ENCODE peak calls at places on chromosomes 12 and 14, in ten cellular contexts. F is HL-60, O is stomach, J is breast epithelium, K is GM23338, D is endothelial cell of umbilical vein, H is HCT116, S is esophagus muscularis mucosa, N is prostate gland, Q is HepG2. P is an unnamed sample.

GRCh38 chr14:26402126-26402525 is 195.7 kb downstream of the NOVA1 start:
- DNase-seq in N (no peak), Q (no peak), H (no peak), D (no peak), K (no peak), S (no peak), O (no peak), F (no peak), J (no peak), P (no peak)

GRCh38 chr14:75299064-75299463 is 20.4 kb downstream of the FOS start:
- DNase-seq in S (no peak), O (no peak), N (no peak), J (peak), D (no peak), K (no peak), H (no peak), Q (no peak), F (peak), P (peak)

GRCh38 chr12:59079472-59079871 is 159.2 kb upstream of the LRIG3 start:
- DNase-seq in Q (no peak), N (no peak), H (no peak), D (peak), J (no peak), S (no peak), F (no peak), O (no peak), K (no peak), P (no peak)

GRCh38 chr14:64541261-64541970 is 875 bp downstream of the HSPA2 start:
- DNase-seq in O (no peak), Q (no peak), F (no peak), D (peak), N (no peak), K (peak), J (no peak), H (no peak), S (no peak), P (peak)

GRCh38 chr12:18261906-18262305 is 588 bp downstream of the PIK3C2G start:
- DNase-seq in Q (no peak), N (peak), H (no peak), J (no peak), O (no peak), F (no peak), S (no peak), K (peak), D (no peak), P (no peak)

GRCh38 chr14:21267431-21267845 is 1.8 kb downstream of the HNRNPC start:
- DNase-seq in N (no peak), S (no peak), F (no peak), J (no peak), Q (no peak), H (no peak), O (no peak), D (peak), K (no peak), P (no peak)

GRCh38 chr14:37598085-37598972 is 2.9 kb downstream of the TTC6 start:
- DNase-seq in Q (no peak), S (no peak), K (peak), J (no peak), D (no peak), F (no peak), O (peak), N (no peak), H (no peak), P (peak)

GRCh38 chr12:118164798-118165486 is 29.0 kb downstream of the PEBP1 start:
- DNase-seq in K (peak), S (no peak), F (peak), D (peak), H (peak), Q (peak), J (no peak), O (no peak), N (no peak), P (no peak)

GRCh38 chr12:95574799-95575452 is 23.6 kb upstream of the USP44 start:
- DNase-seq in Q (peak), J (no peak), F (no peak), H (peak), O (no peak), N (no peak), S (peak), D (peak), K (peak), P (no peak)

GRCh38 chr12:116977465-116978380 is 67.0 kb downstream of the FBXW8 start:
- DNase-seq in O (no peak), J (no peak), H (no peak), Q (no peak), S (no peak), D (no peak), F (no peak), K (no peak), N (no peak), P (no peak)

GRCh38 chr12:127998936-127999467 is 268.0 kb upstream of the TMEM132C start:
- DNase-seq in S (no peak), J (no peak), K (no peak), O (no peak), Q (no peak), H (no peak), N (no peak), F (no peak), D (no peak), P (no peak)

GRCh38 chr12:50936821-50937220 is 15.5 kb upstream of the HIGD1C start:
- DNase-seq in N (no peak), J (no peak), H (no peak), Q (no peak), F (no peak), D (no peak), K (no peak), S (no peak), O (no peak), P (no peak)

GRCh38 chr14:28001002-28001401 is 765.6 kb upstream of the FOXG1 start:
- DNase-seq in K (peak), H (no peak), F (no peak), S (no peak), Q (no peak), D (no peak), J (no peak), O (no peak), N (no peak), P (no peak)
- TF ChIP-seq CTCF in K (peak), H (no peak), F (no peak), S (no peak), Q (no peak), D (no peak), J (no peak), O (no peak), N (no peak), P (no peak)

GRCh38 chr12:8035440-8036010 is 3.0 kb downstream of the FOXJ2 start:
- DNase-seq in F (no peak), S (no peak), K (no peak), H (no peak), D (no peak), J (no peak), O (no peak), N (no peak), Q (no peak), P (no peak)

GRCh38 chr12:8036366-8036765 is 3.9 kb downstream of the FOXJ2 start:
- DNase-seq in H (no peak), O (peak), F (no peak), D (no peak), Q (no peak), J (no peak), N (no peak), K (no peak), S (no peak), P (no peak)

GRCh38 chr12:8032242-8033152 is at the start of gene FOXJ2:
- DNase-seq in H (no peak), D (peak), J (peak), F (peak), O (peak), K (peak), Q (peak), S (no peak), N (peak), P (peak)

GRCh38 chr12:8033153-8034044 is 883 bp downstream of the FOXJ2 start:
- DNase-seq in S (no peak), F (no peak), O (no peak), D (peak), J (peak), Q (no peak), N (peak), K (peak), H (no peak), P (peak)

GRCh38 chr12:8034802-8035201 is 2.3 kb downstream of the FOXJ2 start:
- DNase-seq in N (no peak), Q (no peak), F (no peak), J (no peak), S (no peak), O (no peak), D (peak), K (no peak), H (no peak), P (no peak)
- H3K4me3 ChIP-seq in N (no peak), Q (no peak), F (no peak), J (peak), S (peak), O (peak), D (no peak), K (peak), H (no peak), P (peak)

GRCh38 chr12:49108958-49109404 is 1.7 kb downstream of the LMBR1L start:
- DNase-seq in J (no peak), Q (peak), H (no peak), D (peak), K (no peak), F (peak), N (no peak), S (no peak), O (no peak), P (peak)
- TF ChIP-seq POLR2AphosphoS5 in J (no peak), Q (no peak), H (no peak), D (no peak), K (no peak), F (no peak), N (peak), S (peak), O (no peak), P (peak)

GRCh38 chr14:61607570-61608244 is 87.6 kb upstream of the HIF1A start:
- DNase-seq in D (no peak), N (no peak), J (no peak), Q (peak), S (no peak), H (no peak), O (no peak), K (peak), F (no peak), P (no peak)
- TF ChIP-seq CTCF in D (no peak), N (no peak), J (no peak), Q (no peak), S (no peak), H (no peak), O (no peak), K (peak), F (no peak), P (no peak)

GRCh38 chr14:96415559-96415958 is 23.6 kb downstream of the AK7 start:
- DNase-seq in D (no peak), H (no peak), J (no peak), K (no peak), N (no peak), O (no peak), F (no peak), S (no peak), Q (no peak), P (no peak)
- H3K4me3 ChIP-seq in D (no peak), H (no peak), J (no peak), K (no peak), N (no peak), O (no peak), F (no peak), S (no peak), Q (no peak), P (no peak)